ENCODE peak calls at places on chromosomes 5 and 9, in ten cellular contexts. I, A, C, B, E, N, F, O, Z and L are unnamed samples.

GRCh38 chr9:127546125-127546832 is 65.8 kb upstream of the STXBP1 start:
- DNase-seq in I (no peak), E (no peak), F (no peak), B (no peak), Z (no peak), O (no peak), C (no peak), A (no peak), N (no peak), L (no peak)

GRCh38 chr9:27572918-27573698 is at the start of gene C9orf72:
- DNase-seq in F (peak), B (no peak), Z (peak), I (peak), A (peak), O (no peak), E (peak), N (no peak), C (no peak), L (peak)

GRCh38 chr5:38462972-38463633 is 93.3 kb downstream of the LIFR start:
- DNase-seq in Z (no peak), E (no peak), F (no peak), C (no peak), N (no peak), B (no peak), I (no peak), A (no peak), O (no peak), L (no peak)

GRCh38 chr9:74035786-74036185 is 461.3 kb upstream of the RORB start:
- DNase-seq in Z (no peak), I (no peak), A (no peak), O (no peak), C (peak), E (no peak), B (no peak), N (no peak), F (no peak), L (no peak)

GRCh38 chr5:127011961-127012644 is 18.3 kb downstream of the MARCHF3 start:
- DNase-seq in B (no peak), O (peak), I (no peak), E (no peak), F (no peak), Z (no peak), N (no peak), A (no peak), C (no peak), L (no peak)

GRCh38 chr5:133365326-133365725 is 247.0 kb downstream of the FSTL4 start:
- DNase-seq in B (no peak), E (peak), C (no peak), O (no peak), N (no peak), F (no peak), I (no peak), A (no peak), Z (no peak), L (no peak)

GRCh38 chr5:11037941-11038340 is 276.9 kb upstream of the DAP start:
- DNase-seq in B (no peak), O (no peak), I (no peak), A (no peak), C (no peak), N (no peak), E (no peak), Z (no peak), F (no peak), L (no peak)

GRCh38 chr9:95552814-95553546 is 36.2 kb upstream of the PTCH1 start:
- DNase-seq in E (peak), O (no peak), I (peak), Z (no peak), C (peak), F (no peak), N (no peak), B (no peak), A (peak), L (no peak)

GRCh38 chr9:36479086-36479485 is 79.0 kb upstream of the RNF38 start:
- DNase-seq in N (no peak), A (no peak), I (no peak), F (no peak), B (no peak), E (no peak), O (no peak), C (no peak), Z (no peak), L (peak)

GRCh38 chr5:137071941-137072340 is 427.2 kb downstream of the SPOCK1 start:
- DNase-seq in O (no peak), C (peak), F (no peak), I (no peak), Z (no peak), N (no peak), A (no peak), E (no peak), B (no peak), L (no peak)

GRCh38 chr5:151174612-151175101 is 17.1 kb upstream of the ANXA6 start:
- DNase-seq in A (no peak), N (peak), O (no peak), F (no peak), E (no peak), C (no peak), Z (no peak), B (no peak), I (no peak), L (no peak)

GRCh38 chr9:111501648-111502047 is 17.5 kb upstream of the ECPAS start:
- DNase-seq in Z (no peak), N (peak), E (no peak), I (no peak), O (no peak), F (no peak), C (no peak), A (no peak), B (no peak), L (no peak)

GRCh38 chr5:29197636-29198035 is 1995.8 kb upstream of the CDH6 start:
- DNase-seq in N (no peak), I (no peak), Z (no peak), F (no peak), O (no peak), E (no peak), B (no peak), C (no peak), A (no peak), L (no peak)

GRCh38 chr5:140056880-140057279 is 13.8 kb upstream of the NRG2 start:
- DNase-seq in B (no peak), F (no peak), E (no peak), I (no peak), O (no peak), C (no peak), N (no peak), A (no peak), Z (no peak), L (no peak)